ENCODE peak calls at places on chromosome 20, in six cellular contexts. U is A549; N is uterus; B is breast epithelium; I is naive thymus-derived CD4-positive, alpha-beta T cell; V is thoracic aorta. D is an unnamed sample. For H3K4me1, the result is how much of the 10 kb centered on the place peaks cover.

GRCh38 chr20:35791823-35792222 is 20.0 kb downstream of the PHF20 start:
- DNase-seq in I (no peak), V (no peak), U (no peak), B (no peak), N (no peak), D (no peak)

GRCh38 chr20:32036716-32037355 is 15.2 kb upstream of the HCK start:
- DNase-seq in B (no peak), U (no peak), N (no peak), V (no peak), I (no peak), D (no peak)

GRCh38 chr20:1952737-1953530 is 40.9 kb downstream of the PDYN start:
- DNase-seq in V (no peak), I (no peak), U (no peak), N (no peak), B (no peak), D (no peak)

GRCh38 chr20:35617397-35618031 is 1.9 kb downstream of the SPAG4 start:
- DNase-seq in N (peak), V (no peak), U (peak), B (no peak), I (no peak), D (no peak)

GRCh38 chr20:19185083-19185482 is 27.4 kb upstream of the SLC24A3 start:
- DNase-seq in V (no peak), N (no peak), U (no peak), I (no peak), B (no peak), D (no peak)

GRCh38 chr20:4011226-4011975 is 4.0 kb downstream of the RNF24 start:
- DNase-seq in V (no peak), N (no peak), U (no peak), B (no peak), I (no peak), D (no peak)

GRCh38 chr20:18403269-18403668 is 63.6 kb downstream of the DZANK1 start:
- DNase-seq in U (no peak), N (no peak), B (no peak), V (no peak), I (no peak), D (no peak)

GRCh38 chr20:54649511-54649962 is 174.1 kb downstream of the DOK5 start:
- DNase-seq in U (peak), B (peak), I (peak), V (no peak), N (peak), D (no peak)

GRCh38 chr20:35317416-35317815 is 25.2 kb upstream of the FAM83C start:
- DNase-seq in N (no peak), B (no peak), U (no peak), I (no peak), V (no peak), D (no peak)

GRCh38 chr20:813386-813785 is 20.1 kb upstream of the FAM110A start:
- DNase-seq in V (no peak), I (no peak), N (no peak), B (no peak), U (no peak), D (no peak)

GRCh38 chr20:38109657-38110524 is 55.2 kb downstream of the TGM2 start:
- DNase-seq in N (peak), B (no peak), I (no peak), U (peak), V (peak), D (no peak)

GRCh38 chr20:33732166-33732970 is 572 bp downstream of the ZNF341 start:
- DNase-seq in B (peak), N (peak), V (no peak), I (no peak), U (peak), D (peak)

GRCh38 chr20:17835941-17836861 is 132.4 kb downstream of the SNX5 start:
- DNase-seq in U (no peak), N (peak), V (peak), I (no peak), B (no peak), D (no peak)

GRCh38 chr20:61599061-61599930 is 347.2 kb downstream of the CDH4 start:
- DNase-seq in V (no peak), N (no peak), I (no peak), U (no peak), B (no peak), D (no peak)

GRCh38 chr20:19976595-19977372 is 40.4 kb upstream of the NAA20 start:
- DNase-seq in B (no peak), U (peak), V (peak), N (peak), I (no peak), D (no peak)

GRCh38 chr20:55415567-55416142 is 589.7 kb downstream of the CBLN4 start:
- DNase-seq in U (no peak), N (no peak), V (no peak), I (no peak), B (no peak), D (no peak)

GRCh38 chr20:49685161-49685601 is 28.5 kb downstream of the B4GALT5 start:
- DNase-seq in I (no peak), U (no peak), V (no peak), N (no peak), B (no peak), D (no peak)

GRCh38 chr20:49684335-49684997 is 29.2 kb downstream of the B4GALT5 start:
- DNase-seq in B (no peak), V (no peak), N (no peak), I (no peak), U (no peak), D (no peak)

GRCh38 chr20:49680475-49680874 is 33.2 kb downstream of the B4GALT5 start:
- DNase-seq in B (no peak), N (no peak), I (no peak), U (no peak), V (no peak), D (no peak)

GRCh38 chr20:49682798-49683197 is 30.9 kb downstream of the B4GALT5 start:
- DNase-seq in N (no peak), V (no peak), U (no peak), I (no peak), B (no peak), D (no peak)

DNA sequence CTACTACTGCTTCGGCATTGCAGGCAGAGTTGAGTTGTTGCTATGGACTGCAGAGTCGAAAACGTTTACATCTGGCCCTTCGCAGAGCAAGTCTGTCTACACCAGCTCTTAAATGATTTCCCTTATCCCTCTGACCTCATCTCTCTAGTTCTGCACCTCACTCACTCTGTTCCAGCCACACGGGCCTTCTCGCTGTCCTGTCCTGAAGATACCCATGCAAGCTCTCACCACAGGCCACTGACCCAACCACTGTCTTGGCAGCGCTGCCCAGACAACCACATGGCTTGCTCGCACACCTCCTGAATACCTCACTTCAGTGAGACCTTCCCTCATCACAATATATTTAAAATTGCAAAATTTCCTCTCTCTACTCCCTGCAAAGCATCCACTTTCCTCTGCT is 31.4 kb downstream of the B4GALT5 start:
- DNase-seq in N (no peak), I (no peak), V (no peak), B (no peak), U (no peak), D (no peak)
- H3K4me3 ChIP-seq in N (no peak), I (no peak), V (no peak), B (no peak), U (no peak), D (no peak)

DNA sequence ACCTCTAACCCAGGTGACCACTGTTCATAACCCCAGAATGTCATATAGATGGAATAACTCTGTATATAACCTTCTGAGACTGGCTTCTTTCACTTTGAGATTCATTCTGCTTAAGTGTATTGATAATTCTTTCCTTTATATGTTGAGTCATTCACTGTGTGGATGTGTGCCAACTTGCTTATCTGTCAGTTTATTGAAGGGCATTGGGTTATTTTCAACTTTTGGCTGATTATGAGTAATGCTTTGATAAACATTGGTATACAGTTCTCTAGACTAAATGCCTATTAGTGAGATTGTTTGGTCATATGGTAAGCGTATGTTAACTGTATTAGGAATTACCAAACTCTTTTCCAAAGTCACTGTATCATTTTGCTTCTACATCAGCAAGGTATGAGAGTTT is 453.4 kb upstream of the SPTLC3 start:
- DNase-seq in B (no peak), N (no peak), V (no peak), I (no peak), U (no peak), D (no peak)
- H3K4me1 ChIP-seq in B (under half), N (under half), V (under half), I (under half), U (under half), D (under half)

DNA sequence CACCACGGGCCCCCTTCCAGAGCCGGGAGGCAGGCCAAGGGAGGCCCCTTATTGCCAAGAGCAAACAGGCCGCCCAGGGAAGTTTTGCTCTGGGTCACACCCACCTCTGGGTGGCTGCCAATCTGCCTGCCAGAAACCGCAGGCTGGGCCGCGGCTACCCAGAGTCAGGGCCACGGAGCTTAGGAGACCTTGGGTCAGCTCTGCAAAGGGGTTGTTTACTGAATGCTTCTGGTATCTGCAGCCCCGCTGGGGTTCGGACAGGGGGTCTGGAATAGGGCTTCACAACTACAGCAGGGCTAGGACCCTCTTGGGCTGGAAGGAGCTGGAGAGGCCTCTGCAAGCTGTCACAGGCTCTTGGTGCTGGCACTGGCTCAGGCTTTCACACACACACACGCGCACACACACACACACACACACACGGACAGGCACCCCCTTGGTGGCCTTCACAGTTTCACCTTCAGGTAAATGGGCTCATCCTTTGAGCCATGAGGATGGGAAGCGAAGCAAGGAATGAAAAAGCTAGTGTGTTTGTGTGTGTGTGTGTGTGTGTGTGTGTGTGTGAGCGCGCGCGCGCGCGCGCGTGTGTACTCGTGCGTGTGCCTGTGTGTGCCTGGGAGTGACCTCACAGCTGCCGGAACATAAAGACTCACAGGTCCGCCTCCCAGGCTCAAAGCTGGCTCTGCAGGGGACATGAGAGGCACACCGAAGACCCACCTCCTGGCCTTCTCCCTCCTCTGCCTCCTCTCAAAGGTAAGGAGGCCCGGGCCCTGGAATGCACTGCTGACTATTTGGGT is at the start of gene CCN5:
- DNase-seq in V (peak), B (peak), N (peak), U (peak), I (no peak), D (no peak)
- H3K4me3 ChIP-seq in V (peak), B (peak), N (peak), U (peak), I (no peak), D (no peak)

GRCh38 chr20:57436223-57436545 is 45.0 kb downstream of the RBM38 start:
- DNase-seq in B (no peak), U (no peak), V (no peak), N (no peak), I (no peak), D (no peak)
- H3K4me1 ChIP-seq in B (under half), U (under half), V (under half), N (under half), I (under half), D (under half)

DNA sequence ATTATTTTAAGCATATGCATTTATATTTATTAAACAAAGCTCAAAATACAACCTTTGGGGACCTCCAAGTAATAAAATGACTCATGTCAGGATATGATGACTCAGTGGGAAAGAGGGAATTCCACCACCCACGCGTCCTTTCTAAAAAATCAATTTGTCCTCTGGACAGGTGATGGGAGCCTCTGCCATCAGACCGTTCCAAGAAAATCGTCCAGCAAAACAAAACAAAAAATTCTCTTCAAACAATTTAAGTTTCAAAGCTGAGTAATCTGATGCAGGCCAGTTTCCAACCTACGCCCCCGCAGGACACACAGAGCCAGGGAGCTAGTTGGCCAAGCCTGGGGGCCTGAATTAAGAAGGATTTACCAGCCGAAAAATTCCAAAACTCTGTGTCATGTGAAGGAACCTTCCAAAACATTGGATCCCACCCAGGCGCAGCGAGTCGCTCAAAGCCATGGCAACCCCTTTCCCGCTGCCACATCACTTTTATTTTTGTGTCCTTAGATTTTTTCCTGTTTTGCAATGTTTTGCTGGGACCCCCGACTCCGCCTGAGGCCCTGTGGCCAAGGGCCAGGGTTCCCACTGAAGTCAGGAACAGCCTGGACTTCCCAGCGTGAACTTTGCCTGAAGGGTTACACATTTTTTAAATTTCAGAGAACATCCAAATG is 95.3 kb downstream of the NFATC2 start:
- DNase-seq in U (peak), V (peak), N (peak), I (no peak), B (peak), D (no peak)
- H3K4me3 ChIP-seq in U (peak), V (peak), N (no peak), I (no peak), B (no peak), D (no peak)

DNA sequence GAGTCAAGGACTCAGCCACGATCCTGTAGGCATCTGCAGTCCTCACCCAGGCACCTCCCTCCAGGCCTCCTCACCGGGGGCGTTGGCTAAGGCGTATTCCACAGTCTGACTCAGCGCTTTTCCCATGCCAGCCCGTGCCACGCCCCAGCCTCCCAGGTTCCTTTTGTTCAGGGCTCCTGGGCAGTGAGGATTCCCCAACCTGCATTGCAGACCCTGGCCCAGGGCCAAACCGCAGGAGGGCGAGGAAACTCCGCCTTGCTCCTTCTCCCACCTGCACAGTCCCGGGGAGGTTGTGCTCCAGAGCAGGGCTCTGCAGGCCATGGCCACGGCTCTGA is 202.8 kb upstream of the CST7 start:
- DNase-seq in B (no peak), U (peak), I (no peak), N (no peak), V (no peak), D (no peak)
- H3K4me1 ChIP-seq in B (under half), U (under half), I (under half), N (under half), V (under half), D (under half)

GRCh38 chr20:63860325-63861051 is 810 bp upstream of the ABHD16B start:
- DNase-seq in V (no peak), I (no peak), B (no peak), U (no peak), N (no peak), D (no peak)
- H3K4me3 ChIP-seq in V (no peak), I (no peak), B (no peak), U (no peak), N (no peak), D (no peak)